ENCODE peak calls at places on chromosomes 13 and 19, in four cellular contexts. One of them, this sample, is unnamed.

GRCh38 chr13:77981191-77981925 is 62.7 kb upstream of the EDNRB start:
- DNase-seq in AG09309: no peak
- DNase-seq in AG10803: peak; percentile 8
- DNase-seq in fibroblast of the aortic adventitia: peak; percentile 19
- DNase-seq in this sample: no peak

GRCh38 chr13:61414686-61415664 is 674 bp downstream of the PCDH20 start:
- DNase-seq in AG09309: no peak
- DNase-seq in AG10803: no peak
- DNase-seq in fibroblast of the aortic adventitia: no peak
- DNase-seq in this sample: peak; percentile 93

GRCh38 chr19:28472111-28472510 is 740.8 kb downstream of the UQCRFS1 start:
- DNase-seq in AG09309: peak; percentile 17
- DNase-seq in AG10803: peak; percentile 47
- DNase-seq in fibroblast of the aortic adventitia: peak; percentile 47
- DNase-seq in this sample: no peak

GRCh38 chr19:41917676-41918075 is 10.6 kb downstream of the ERFL start:
- DNase-seq in AG09309: no peak
- DNase-seq in AG10803: no peak
- DNase-seq in fibroblast of the aortic adventitia: no peak
- DNase-seq in this sample: no peak

GRCh38 chr19:3184847-3185481 is 766 bp upstream of the NCLN start:
- DNase-seq in AG09309: peak; percentile 8
- DNase-seq in AG10803: no peak
- DNase-seq in fibroblast of the aortic adventitia: no peak
- DNase-seq in this sample: peak; percentile 82

GRCh38 chr19:44050740-44051653 is 839 bp upstream of the ZNF223 start:
- DNase-seq in AG09309: no peak
- DNase-seq in AG10803: peak; percentile 0
- DNase-seq in fibroblast of the aortic adventitia: no peak
- DNase-seq in this sample: peak; percentile 77

GRCh38 chr13:24511019-24511823 is 1.4 kb downstream of the PARP4 start:
- DNase-seq in AG09309: peak; percentile 61
- DNase-seq in AG10803: peak; percentile 84
- DNase-seq in fibroblast of the aortic adventitia: peak; percentile 78
- DNase-seq in this sample: peak; percentile 33

GRCh38 chr19:3808420-3809143 is 22.4 kb upstream of the MATK start:
- DNase-seq in AG09309: no peak
- DNase-seq in AG10803: no peak
- DNase-seq in fibroblast of the aortic adventitia: no peak
- DNase-seq in this sample: no peak

GRCh38 chr13:101925731-101926130 is 473.3 kb downstream of the ITGBL1 start:
- DNase-seq in AG09309: no peak
- DNase-seq in AG10803: no peak
- DNase-seq in fibroblast of the aortic adventitia: no peak
- DNase-seq in this sample: no peak

GRCh38 chr13:80131204-80131603 is 209.7 kb downstream of the SPRY2 start:
- DNase-seq in AG09309: no peak
- DNase-seq in AG10803: peak; percentile 43
- DNase-seq in fibroblast of the aortic adventitia: peak; percentile 70
- DNase-seq in this sample: peak; percentile 60

GRCh38 chr13:53920916-53921315 is 892.3 kb downstream of the OLFM4 start:
- DNase-seq in AG09309: no peak
- DNase-seq in AG10803: no peak
- DNase-seq in fibroblast of the aortic adventitia: no peak
- DNase-seq in this sample: no peak

GRCh38 chr13:43272866-43273265 is 249.5 kb downstream of the DNAJC15 start:
- DNase-seq in AG09309: no peak
- DNase-seq in AG10803: no peak
- DNase-seq in fibroblast of the aortic adventitia: no peak
- DNase-seq in this sample: no peak

GRCh38 chr13:37194428-37194861 is 89.0 kb upstream of the CSNK1A1L start:
- DNase-seq in AG09309: peak; percentile 64
- DNase-seq in AG10803: peak; percentile 76
- DNase-seq in fibroblast of the aortic adventitia: peak; percentile 77
- DNase-seq in this sample: no peak

GRCh38 chr19:16496613-16496983 is 404 bp downstream of the C19orf44 start:
- DNase-seq in AG09309: no peak
- DNase-seq in AG10803: peak; percentile 59
- DNase-seq in fibroblast of the aortic adventitia: peak; percentile 60
- DNase-seq in this sample: peak; percentile 18

GRCh38 chr13:41496420-41497234 is 39.3 kb downstream of the RGCC start:
- DNase-seq in AG09309: no peak
- DNase-seq in AG10803: peak; percentile 74
- DNase-seq in fibroblast of the aortic adventitia: no peak
- DNase-seq in this sample: no peak

GRCh38 chr13:75444016-75444415 is 38.0 kb downstream of the TBC1D4 start:
- DNase-seq in AG09309: no peak
- DNase-seq in AG10803: no peak
- DNase-seq in fibroblast of the aortic adventitia: no peak
- DNase-seq in this sample: no peak

GRCh38 chr19:48638831-48639381 is 1.7 kb upstream of the DBP start:
- DNase-seq in AG09309: no peak
- DNase-seq in AG10803: no peak
- DNase-seq in fibroblast of the aortic adventitia: no peak
- DNase-seq in this sample: peak; percentile 67

GRCh38 chr19:3785938-3786824 is at the start of gene MATK:
- DNase-seq in AG09309: no peak
- DNase-seq in AG10803: no peak
- DNase-seq in fibroblast of the aortic adventitia: no peak
- DNase-seq in this sample: peak; percentile 74

GRCh38 chr19:45251452-45252354 is 632 bp downstream of the MARK4 start:
- DNase-seq in AG09309: no peak
- DNase-seq in AG10803: peak; percentile 21
- DNase-seq in fibroblast of the aortic adventitia: peak; percentile 11
- DNase-seq in this sample: peak; percentile 61

GRCh38 chr13:58946274-58946673 is 1217.5 kb downstream of the DIAPH3 start:
- DNase-seq in AG09309: no peak
- DNase-seq in AG10803: no peak
- DNase-seq in fibroblast of the aortic adventitia: no peak
- DNase-seq in this sample: no peak

GRCh38 chr19:39407644-39408391 is 1.2 kb downstream of the ZFP36 start:
- DNase-seq in AG09309: no peak
- DNase-seq in AG10803: peak; percentile 28
- DNase-seq in fibroblast of the aortic adventitia: peak; percentile 28
- DNase-seq in this sample: peak; percentile 59

GRCh38 chr19:11191273-11191755 is 6.0 kb downstream of the KANK2 start:
- DNase-seq in AG09309: no peak
- DNase-seq in AG10803: peak; percentile 61
- DNase-seq in fibroblast of the aortic adventitia: peak; percentile 62
- DNase-seq in this sample: peak; percentile 42

GRCh38 chr13:26727633-26728032 is 33.0 kb downstream of the GPR12 start:
- DNase-seq in AG09309: no peak
- DNase-seq in AG10803: no peak
- DNase-seq in fibroblast of the aortic adventitia: no peak
- DNase-seq in this sample: no peak

GRCh38 chr19:31054430-31054829 is 294.8 kb downstream of the TSHZ3 start:
- DNase-seq in AG09309: peak; percentile 21
- DNase-seq in AG10803: peak; percentile 63
- DNase-seq in fibroblast of the aortic adventitia: peak; percentile 70
- DNase-seq in this sample: peak; percentile 86

GRCh38 chr19:38733493-38734175 is 10.6 kb downstream of the CAPN12 start:
- DNase-seq in AG09309: no peak
- DNase-seq in AG10803: peak; percentile 28
- DNase-seq in fibroblast of the aortic adventitia: no peak
- DNase-seq in this sample: no peak

GRCh38 chr19:15696654-15697194 is 23.8 kb downstream of the CYP4F12 start:
- DNase-seq in AG09309: no peak
- DNase-seq in AG10803: no peak
- DNase-seq in fibroblast of the aortic adventitia: no peak
- DNase-seq in this sample: no peak

GRCh38 chr19:33535176-33535575 is 13.6 kb upstream of the PEPD start:
- DNase-seq in AG09309: peak; percentile 5
- DNase-seq in AG10803: peak; percentile 5
- DNase-seq in fibroblast of the aortic adventitia: peak; percentile 20
- DNase-seq in this sample: no peak

GRCh38 chr19:32022044-32022945 is 323.1 kb upstream of the ZNF507 start:
- DNase-seq in AG09309: no peak
- DNase-seq in AG10803: no peak
- DNase-seq in fibroblast of the aortic adventitia: no peak
- DNase-seq in this sample: no peak

GRCh38 chr19:34432797-34433196 is 4.6 kb downstream of the UBA2 start:
- DNase-seq in AG09309: no peak
- DNase-seq in AG10803: peak; percentile 20
- DNase-seq in fibroblast of the aortic adventitia: peak; percentile 16
- DNase-seq in this sample: peak; percentile 2

GRCh38 chr19:16566161-16566560 is 6.1 kb downstream of the SLC35E1 start:
- DNase-seq in AG09309: no peak
- DNase-seq in AG10803: no peak
- DNase-seq in fibroblast of the aortic adventitia: no peak
- DNase-seq in this sample: no peak

GRCh38 chr19:30512748-30513389 is 140.7 kb downstream of the ZNF536 start:
- DNase-seq in AG09309: no peak
- DNase-seq in AG10803: peak; percentile 29
- DNase-seq in fibroblast of the aortic adventitia: no peak
- DNase-seq in this sample: no peak